ENCODE peak calls at places on chromosomes 11 and 22, in four cellular contexts. N is lower leg skin, Q is neuronal stem cell, Z is GM10248. J is an unnamed sample.

GRCh38 chr11:94134651-94135512 is 6.2 kb downstream of the PANX1 start:
- DNase-seq in Z (no peak), N (peak), Q (no peak), J (no peak)

GRCh38 chr11:86459682-86460460 is 85.2 kb downstream of the CCDC81 start:
- DNase-seq in N (no peak), Q (no peak), Z (no peak), J (peak)

GRCh38 chr11:1640076-1640946 is 10.7 kb downstream of the KRTAP5-5 start:
- DNase-seq in Q (peak), Z (peak), N (no peak), J (no peak)

GRCh38 chr11:34084637-34085036 is 20.8 kb upstream of the NAT10 start:
- DNase-seq in Q (no peak), Z (no peak), N (no peak), J (no peak)

GRCh38 chr22:49303781-49304461 is 523.8 kb downstream of the BRD1 start:
- DNase-seq in Z (no peak), Q (no peak), N (no peak), J (no peak)

GRCh38 chr11:75468534-75469340 is 35.7 kb upstream of the KLHL35 start:
- DNase-seq in Z (no peak), Q (no peak), N (no peak), J (no peak)

GRCh38 chr11:10407749-10408472 is 47.2 kb upstream of the AMPD3 start:
- DNase-seq in Z (no peak), N (no peak), Q (no peak), J (no peak)

GRCh38 chr11:35887737-35888136 is 56.1 kb upstream of the LDLRAD3 start:
- DNase-seq in N (no peak), Z (no peak), Q (no peak), J (no peak)

GRCh38 chr11:79258606-79259005 is 182.2 kb downstream of the TENM4 start:
- DNase-seq in N (no peak), Q (no peak), Z (no peak), J (no peak)

GRCh38 chr11:32081901-32082300 is 9.0 kb upstream of the RCN1 start:
- DNase-seq in N (no peak), Z (no peak), Q (no peak), J (no peak)

GRCh38 chr11:62104816-62105610 is 18.8 kb upstream of the INCENP start:
- DNase-seq in Q (no peak), N (no peak), Z (no peak), J (no peak)

GRCh38 chr22:20116376-20116950 is 559 bp downstream of the RANBP1 start:
- DNase-seq in N (no peak), Q (no peak), Z (peak), J (no peak)

GRCh38 chr11:69477111-69477510 is 4.4 kb upstream of the LINC01488 start:
- DNase-seq in Q (no peak), Z (no peak), N (no peak), J (no peak)

GRCh38 chr11:70122490-70123198 is 44.5 kb downstream of the ANO1 start:
- DNase-seq in Z (no peak), Q (no peak), N (no peak), J (no peak)

GRCh38 chr22:40588726-40589125 is 47.8 kb downstream of the MRTFA start:
- DNase-seq in Z (no peak), Q (no peak), N (no peak), J (no peak)